ENCODE peak calls at places on chromosome 12, in five cellular contexts. J, U, Q, K and A are unnamed samples.

GRCh38 chr12:46303039-46303666 is 34.3 kb upstream of the SLC38A1 start:
- DNase-seq in U (peak; percentile 63), Q (peak; percentile 21), K (peak; percentile 59), J (peak; percentile 27), A (no peak)

GRCh38 chr12:9149372-9149771 is 33.7 kb upstream of the A2M start:
- DNase-seq in U (peak; percentile 15), J (no peak), K (no peak), Q (no peak), A (no peak)

GRCh38 chr12:107670999-107671643 is 14.5 kb upstream of the PWP1 start:
- DNase-seq in Q (no peak), J (no peak), K (peak; percentile 57), U (peak; percentile 6), A (no peak)

GRCh38 chr12:6069452-6070093 is 54.9 kb downstream of the VWF start:
- DNase-seq in U (no peak), Q (no peak), J (no peak), K (peak; percentile 95), A (no peak)

GRCh38 chr12:124445121-124445718 is 122.2 kb downstream of the NCOR2 start:
- DNase-seq in K (no peak), U (no peak), J (no peak), Q (no peak), A (no peak)

GRCh38 chr12:130856088-130856487 is 15.8 kb upstream of the RAN start:
- DNase-seq in Q (no peak), U (no peak), J (no peak), K (no peak), A (no peak)

GRCh38 chr12:130126023-130126432 is 36.2 kb upstream of the FZD10 start:
- DNase-seq in Q (peak; percentile 46), U (no peak), K (no peak), J (no peak), A (no peak)

GRCh38 chr12:12907552-12907951 is 16.2 kb downstream of the GPRC5A start:
- DNase-seq in Q (no peak), J (no peak), U (no peak), K (no peak), A (no peak)

GRCh38 chr12:114245555-114245954 is 160.4 kb downstream of the TBX5 start:
- DNase-seq in Q (no peak), U (peak; percentile 5), K (no peak), J (no peak), A (no peak)

GRCh38 chr12:124764870-124765570 is 98.6 kb downstream of the SCARB1 start:
- DNase-seq in J (no peak), U (no peak), Q (peak; percentile 36), K (peak; percentile 95), A (no peak)

GRCh38 chr12:38149395-38150073 is 167.0 kb upstream of the ALG10B start:
- DNase-seq in Q (no peak), U (no peak), J (no peak), K (no peak), A (no peak)

GRCh38 chr12:7542813-7543212 is 39.2 kb upstream of the CD163 start:
- DNase-seq in Q (no peak), U (no peak), K (peak; percentile 54), J (no peak), A (no peak)

GRCh38 chr12:6038160-6038559 is 86.3 kb downstream of the VWF start:
- DNase-seq in U (peak; percentile 88), J (no peak), K (peak; percentile 90), Q (no peak), A (no peak)

GRCh38 chr12:39442895-39443703 is at the start of gene KIF21A:
- DNase-seq in J (peak; percentile 82), K (peak; percentile 73), Q (peak; percentile 85), U (peak; percentile 99), A (peak; percentile 58)

GRCh38 chr12:101436146-101436545 is 28.6 kb upstream of the ARL1 start:
- DNase-seq in Q (no peak), U (no peak), K (no peak), J (no peak), A (no peak)

GRCh38 chr12:18747960-18748359 is 10.0 kb downstream of the CAPZA3 start:
- DNase-seq in Q (no peak), J (no peak), U (no peak), K (peak; percentile 97), A (no peak)

GRCh38 chr12:91307957-91308705 is 125.5 kb upstream of the DCN start:
- DNase-seq in Q (no peak), U (no peak), K (no peak), J (no peak), A (no peak)

GRCh38 chr12:104352106-104352713 is 48.7 kb downstream of the EID3 start:
- DNase-seq in J (no peak), K (peak; percentile 48), Q (no peak), U (no peak), A (no peak)

GRCh38 chr12:32679910-32680217 is 763 bp downstream of the DNM1L start:
- DNase-seq in U (no peak), J (no peak), Q (no peak), K (no peak), A (no peak)

GRCh38 chr12:32680787-32681186 is 1.7 kb downstream of the DNM1L start:
- DNase-seq in Q (no peak), J (no peak), K (no peak), U (no peak), A (no peak)

GRCh38 chr12:32681272-32681671 is 2.2 kb downstream of the DNM1L start:
- DNase-seq in J (no peak), U (no peak), Q (no peak), K (no peak), A (no peak)

GRCh38 chr12:32679091-32679909 is at the start of gene DNM1L:
- DNase-seq in K (peak; percentile 98), J (peak; percentile 89), Q (peak; percentile 95), U (peak; percentile 99), A (peak; percentile 86)
- TF ChIP-seq CTCF in K (no peak), J (no peak), Q (peak; percentile 12), U (no peak), A (peak; percentile 16)

DNA sequence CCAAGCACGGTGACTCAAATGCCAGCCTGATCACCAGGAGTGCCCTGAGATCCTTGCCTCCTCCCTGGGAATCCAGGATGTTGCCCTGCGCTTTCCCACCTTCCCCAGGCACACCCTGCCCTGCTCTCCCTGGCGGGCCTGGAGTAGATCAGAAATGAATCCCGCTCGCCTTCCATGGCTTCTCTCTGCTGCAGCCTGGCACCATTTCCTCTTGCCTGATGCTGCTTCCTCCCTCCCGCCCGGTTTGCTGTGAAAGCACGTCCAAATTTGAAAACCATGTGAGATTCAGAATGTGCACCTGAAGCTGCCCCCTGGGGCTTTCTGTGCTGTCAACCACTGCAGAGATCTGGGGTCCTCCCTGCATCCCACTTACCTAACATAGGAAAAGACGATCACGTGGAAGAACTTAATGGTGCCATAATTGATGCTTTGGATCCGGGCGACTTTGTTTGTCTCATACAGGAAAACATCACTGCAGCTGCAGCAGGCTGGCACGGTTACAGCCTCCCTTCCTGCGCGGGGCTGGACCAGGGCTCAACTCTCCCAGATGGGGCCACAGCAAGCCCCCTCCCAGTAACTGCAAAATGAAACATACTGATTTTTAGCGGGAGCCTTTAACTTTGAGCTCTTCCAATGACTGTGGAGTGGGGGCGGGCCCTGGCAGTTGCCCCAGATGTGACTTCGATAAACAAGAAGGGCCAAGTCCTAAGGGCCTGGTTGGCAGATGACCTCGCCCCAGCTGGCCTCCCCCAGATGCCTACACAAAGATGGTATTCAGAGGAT is 24.9 kb upstream of the C12orf76 start:
- DNase-seq in J (peak; percentile 3), Q (peak; percentile 10), U (no peak), K (no peak), A (no peak)
- H3K4me3 ChIP-seq in J (peak overlapping the region; percentile 65), Q (peak overlapping the region; percentile 23), U (no peak overlapping the region), K (peak overlapping the region; percentile 52), A (peak overlapping the region; percentile 69)

GRCh38 chr12:118135788-118136558 is at the start of gene PEBP1:
- DNase-seq in Q (peak; percentile 95), K (peak; percentile 92), J (peak; percentile 88), U (peak; percentile 91), A (peak; percentile 69)
- TF ChIP-seq CTCF in Q (no peak), K (no peak), J (no peak), U (no peak), A (no peak)

DNA sequence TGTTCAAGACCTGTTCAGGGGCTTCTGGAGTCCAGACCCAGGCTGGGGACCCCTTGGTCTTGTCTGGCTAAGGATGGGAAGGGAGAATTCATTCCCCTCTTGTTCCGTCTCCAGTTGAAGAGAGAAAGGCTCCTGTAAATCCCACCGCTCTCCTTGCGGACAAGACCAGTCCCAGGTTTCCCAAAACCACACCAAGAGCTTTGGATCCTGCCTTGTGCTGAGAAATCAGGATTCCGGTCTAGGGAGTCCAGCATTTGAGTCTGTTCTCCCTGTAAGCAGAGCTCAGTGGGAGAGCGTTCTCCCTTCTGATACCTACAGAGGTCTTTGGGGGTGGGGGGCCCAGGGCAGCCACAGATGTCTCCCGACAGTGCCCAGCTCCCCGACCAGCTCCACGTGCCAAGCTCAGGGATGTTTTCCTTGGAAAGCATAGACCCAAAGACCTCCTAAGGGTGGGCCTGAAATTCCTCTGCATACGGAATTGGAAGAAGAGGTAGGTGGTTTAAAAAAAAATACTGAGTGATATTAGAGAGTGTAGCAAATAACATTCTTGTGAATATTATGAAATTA is 1.9 kb downstream of the HOXC13 start:
- DNase-seq in U (no peak), Q (no peak), J (no peak), K (no peak), A (no peak)
- H3K4me3 ChIP-seq in U (peak overlapping the region; percentile 93), Q (no peak overlapping the region), J (no peak overlapping the region), K (no peak overlapping the region), A (no peak overlapping the region)

GRCh38 chr12:48198985-48199384 is 4.1 kb downstream of the OR10AD1 start:
- DNase-seq in Q (no peak), U (no peak), J (no peak), K (no peak), A (no peak)

GRCh38 chr12:48199784-48200198 is 3.3 kb downstream of the OR10AD1 start:
- DNase-seq in K (peak; percentile 82), U (peak; percentile 86), Q (no peak), J (no peak), A (no peak)

GRCh38 chr12:48198619-48198973 is 4.5 kb downstream of the OR10AD1 start:
- DNase-seq in Q (peak; percentile 46), U (peak; percentile 38), K (peak; percentile 34), J (peak; percentile 25), A (no peak)

GRCh38 chr12:48197549-48197966 is 5.5 kb downstream of the OR10AD1 start:
- DNase-seq in U (no peak), Q (no peak), J (peak; percentile 19), K (peak; percentile 69), A (no peak)

GRCh38 chr12:48197967-48198618 is 5.0 kb downstream of the OR10AD1 start:
- DNase-seq in K (peak; percentile 97), J (peak; percentile 82), Q (peak; percentile 98), U (peak; percentile 93), A (peak; percentile 97)
- TF ChIP-seq CTCF in K (peak; percentile 38), J (no peak), Q (no peak), U (no peak), A (no peak)

GRCh38 chr12:386651-387050 is 2.5 kb downstream of the KDM5A start:
- DNase-seq in Q (no peak), K (peak; percentile 61), U (no peak), J (no peak), A (no peak)
- H3K4me3 ChIP-seq in Q (no peak overlapping the region), K (peak overlapping the region; percentile 88), U (no peak overlapping the region), J (peak overlapping the region; percentile 91), A (peak overlapping the region; percentile 86)

DNA sequence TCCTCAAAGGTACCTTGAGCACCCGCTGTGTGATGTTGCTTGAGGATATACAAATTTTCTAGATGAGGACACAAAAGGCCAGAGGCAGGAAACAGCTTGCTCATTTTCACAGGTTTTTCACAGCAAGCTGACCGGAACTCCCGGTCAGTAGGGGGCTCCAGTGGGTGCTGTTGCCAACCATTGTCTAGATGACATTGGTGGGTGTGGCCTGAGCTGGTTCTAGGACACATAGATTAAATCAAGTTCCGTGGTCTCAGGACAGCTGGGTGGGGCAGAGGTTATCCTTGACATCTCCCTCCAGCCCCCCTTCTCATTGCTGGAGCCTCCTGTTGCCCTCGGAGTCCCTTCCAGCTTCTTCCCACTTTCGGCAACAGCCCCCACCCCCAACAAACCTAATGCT is 153.6 kb upstream of the FKBP4 start:
- DNase-seq in J (no peak), Q (peak; percentile 49), K (peak; percentile 36), U (peak; percentile 31), A (no peak)
- TF ChIP-seq CTCF in J (no peak), Q (no peak), K (peak; percentile 52), U (no peak), A (no peak)